ENCODE peak calls at places on chromosomes 2 and 18, in four cellular contexts. G is breast epithelium, T is HepG2, Z is stomach. R is an unnamed sample. For H3K9me3, the result is how much of the 10 kb centered on the place peaks cover.

GRCh38 chr2:207839575-207839974 is 69.9 kb upstream of the FZD5 start:
- DNase-seq in T (no peak), G (no peak), Z (no peak), R (no peak)

GRCh38 chr2:232541195-232541960 is 1.9 kb downstream of the CHRNG start:
- DNase-seq in Z (peak), G (no peak), T (no peak), R (no peak)

GRCh38 chr2:152298754-152299153 is 36.2 kb upstream of the FMNL2 start:
- DNase-seq in Z (no peak), T (no peak), G (no peak), R (peak)

GRCh38 chr18:59871711-59872362 is 28.0 kb upstream of the PMAIP1 start:
- DNase-seq in T (no peak), G (no peak), Z (no peak), R (no peak)

GRCh38 chr18:78733762-78734613 is 245.6 kb upstream of the SALL3 start:
- DNase-seq in T (no peak), G (no peak), Z (peak), R (no peak)

GRCh38 chr2:166766220-166766619 is 122.1 kb upstream of the XIRP2 start:
- DNase-seq in G (no peak), Z (peak), T (no peak), R (no peak)

GRCh38 chr18:26777316-26778053 is 88.0 kb downstream of the AQP4 start:
- DNase-seq in T (no peak), Z (no peak), G (peak), R (no peak)

GRCh38 chr2:168766600-168766999 is 35.8 kb upstream of the NOSTRIN start:
- DNase-seq in G (peak), T (no peak), Z (no peak), R (no peak)

GRCh38 chr18:45357681-45358470 is 257.4 kb upstream of the SLC14A2 start:
- DNase-seq in G (no peak), T (no peak), Z (no peak), R (no peak)

GRCh38 chr2:150369862-150370261 is 117.6 kb downstream of the RND3 start:
- DNase-seq in G (no peak), Z (no peak), T (no peak), R (no peak)
- H3K9me3 ChIP-seq in G (under half), Z (under half), T (half or more), R (under half)

GRCh38 chr2:201928363-201928762 is 105.3 kb upstream of the FZD7 start:
- DNase-seq in T (no peak), Z (no peak), G (no peak), R (no peak)

GRCh38 chr2:201926071-201926470 is 107.6 kb upstream of the FZD7 start:
- DNase-seq in G (no peak), T (no peak), Z (no peak), R (no peak)

GRCh38 chr2:201924453-201924852 is 109.2 kb upstream of the FZD7 start:
- DNase-seq in T (peak), G (no peak), Z (no peak), R (no peak)

GRCh38 chr2:201923436-201923975 is 110.1 kb upstream of the FZD7 start:
- DNase-seq in G (no peak), Z (no peak), T (no peak), R (no peak)

DNA sequence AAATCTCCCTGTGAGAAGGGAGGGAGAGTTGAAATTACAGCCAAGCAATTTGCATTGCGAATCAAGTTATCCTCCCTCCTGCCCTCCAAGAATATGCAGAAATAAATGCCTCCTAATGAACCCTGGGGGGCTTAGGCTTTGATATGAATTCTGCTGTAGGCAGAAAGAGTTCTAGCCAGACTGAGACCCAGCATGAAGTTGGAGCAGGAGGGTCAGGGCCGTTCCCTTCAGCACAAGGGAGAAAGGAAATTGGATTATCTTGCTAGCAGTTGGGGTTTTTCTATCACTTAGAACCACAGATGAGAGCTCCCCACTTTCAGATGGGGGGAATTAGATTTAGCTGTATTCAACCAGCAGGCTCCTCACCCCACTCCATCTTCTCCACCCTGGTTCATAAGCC is 109.7 kb upstream of the FZD7 start:
- DNase-seq in T (no peak), G (no peak), Z (no peak), R (no peak)
- H3K9me3 ChIP-seq in T (under half), G (under half), Z (under half), R (under half)

GRCh38 chr18:905307-905947 is 756 bp downstream of the ADCYAP1 start:
- DNase-seq in G (no peak), Z (no peak), T (no peak), R (no peak)
- H3K9me3 ChIP-seq in G (under half), Z (under half), T (under half), R (under half)

DNA sequence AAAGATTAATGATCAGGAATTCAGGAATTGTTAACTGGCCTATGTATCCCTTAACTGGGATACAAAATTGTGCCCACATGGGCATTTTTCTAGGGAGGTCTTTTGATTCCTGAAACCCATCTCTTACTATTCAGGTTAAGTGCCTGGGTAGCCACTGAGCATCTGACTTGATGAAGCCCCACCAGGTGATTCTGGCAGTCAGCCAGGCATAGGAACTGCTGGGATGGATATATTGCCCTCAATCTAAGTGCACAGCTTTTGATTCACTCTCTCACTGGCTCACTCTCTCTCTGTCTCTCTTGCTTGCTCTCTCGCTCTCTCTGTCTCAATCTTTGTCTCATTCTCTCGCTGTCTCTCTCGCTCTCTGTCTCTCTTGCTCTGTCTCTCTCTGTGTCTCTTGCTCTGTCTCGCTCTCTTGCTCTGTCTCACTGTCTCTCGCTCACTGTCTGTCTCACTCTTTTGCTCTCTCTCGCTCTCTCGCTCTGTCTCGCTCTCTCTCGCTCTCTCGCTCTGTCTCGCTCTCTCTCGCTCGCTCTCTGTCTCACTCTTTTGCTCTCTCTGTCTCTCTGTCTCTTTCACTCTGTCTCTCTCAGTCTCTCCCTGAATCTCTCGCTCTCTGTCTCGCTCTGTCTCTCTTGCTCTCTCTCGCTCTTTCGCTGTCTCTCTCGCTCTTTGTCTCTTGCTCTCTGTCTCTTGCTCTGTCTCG is 22.3 kb downstream of the INPP1 start:
- DNase-seq in T (no peak), G (no peak), Z (no peak), R (no peak)
- H3K9me3 ChIP-seq in T (under half), G (under half), Z (under half), R (under half)

DNA sequence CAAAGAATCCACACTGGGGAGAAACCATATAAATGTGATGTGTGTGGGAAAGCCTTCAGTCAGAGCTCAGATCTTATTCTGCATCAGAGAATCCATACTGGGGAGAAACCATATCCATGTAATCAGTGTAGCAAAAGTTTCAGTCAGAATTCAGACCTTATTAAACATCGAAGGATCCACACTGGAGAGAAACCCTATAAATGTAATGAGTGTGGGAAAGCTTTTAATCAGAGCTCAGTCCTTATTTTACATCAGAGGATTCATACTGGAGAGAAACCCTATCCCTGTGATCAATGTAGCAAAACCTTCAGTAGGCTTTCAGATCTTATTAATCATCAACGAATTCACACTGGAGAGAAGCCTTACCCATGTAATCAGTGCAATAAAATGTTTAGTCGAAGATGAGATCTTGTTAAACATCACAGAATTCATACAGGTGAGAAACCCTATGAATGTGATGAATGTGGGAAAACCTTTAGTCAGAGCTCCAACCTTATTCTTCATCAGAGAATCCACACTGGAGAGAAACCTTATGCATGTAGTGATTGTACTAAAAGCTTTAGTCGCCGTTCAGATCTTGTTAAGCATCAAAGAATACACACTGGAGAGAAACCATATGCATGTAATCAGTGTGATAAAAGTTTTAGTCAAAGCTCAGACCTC is 16.7 kb upstream of the ZSCAN30 start:
- DNase-seq in Z (no peak), T (no peak), G (no peak), R (no peak)
- H3K9me3 ChIP-seq in Z (half or more), T (half or more), G (half or more), R (half or more)

GRCh38 chr2:240522406-240522805 is 35.4 kb downstream of the ANKMY1 start:
- DNase-seq in T (no peak), Z (no peak), G (no peak), R (no peak)
- H3K9me3 ChIP-seq in T (under half), Z (under half), G (under half), R (under half)

DNA sequence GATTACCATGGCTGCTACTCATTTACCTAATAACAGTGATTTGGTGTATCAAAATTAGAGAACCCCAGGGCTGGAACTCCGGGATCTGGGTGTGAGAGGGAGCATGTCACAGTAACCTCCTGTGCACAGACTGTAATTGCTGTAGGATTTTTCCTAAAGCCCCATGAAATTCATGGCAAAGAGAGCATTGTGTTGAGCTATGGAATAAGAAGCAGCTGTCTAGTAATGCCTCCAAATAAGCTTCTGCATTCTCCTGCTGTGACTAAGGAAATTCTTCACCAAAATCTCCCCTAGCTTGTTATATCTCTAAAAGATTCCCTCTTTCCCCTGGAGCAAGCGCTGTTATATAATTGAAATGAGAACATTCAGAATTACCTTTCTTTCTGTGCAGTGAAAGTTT is 158.1 kb upstream of the SPATS2L start:
- DNase-seq in Z (no peak), G (no peak), T (no peak), R (no peak)
- H3K9me3 ChIP-seq in Z (under half), G (under half), T (under half), R (under half)

GRCh38 chr18:75276813-75277628 is 66.4 kb downstream of the TSHZ1 start:
- DNase-seq in Z (no peak), G (no peak), T (no peak), R (no peak)
- H3K9me3 ChIP-seq in Z (under half), G (under half), T (under half), R (under half)

DNA sequence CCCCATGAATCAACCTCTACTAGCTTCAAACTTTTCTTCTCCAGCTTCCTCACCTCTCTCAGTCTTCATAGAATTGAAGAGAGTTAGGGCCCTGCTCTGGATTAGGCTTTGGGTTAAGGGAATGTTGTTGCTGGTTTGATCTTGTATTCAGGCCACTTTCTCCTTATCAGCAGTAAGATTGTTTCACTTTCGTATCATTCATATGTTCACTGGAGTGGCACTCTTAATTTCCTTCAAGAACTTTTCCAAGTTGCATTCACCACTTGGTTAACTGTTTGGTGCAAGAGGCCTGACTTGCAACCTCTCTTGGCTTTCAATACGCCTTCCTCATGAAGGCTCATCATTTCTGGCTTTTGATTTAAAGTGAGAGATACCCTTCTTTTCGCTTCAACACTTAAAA is 22.8 kb downstream of the OXER1 start:
- DNase-seq in Z (no peak), G (no peak), T (no peak), R (no peak)
- H3K9me3 ChIP-seq in Z (under half), G (under half), T (under half), R (under half)